ENCODE peak calls at places on chromosome 21, in seven cellular contexts. J is CD8-positive, alpha-beta T cell; R is heart right ventricle; I is endothelial cell of umbilical vein; M is fibroblast of lung; W is GM12865; K is AG04450. O is an unnamed sample.

GRCh38 chr21:15283789-15284188 is 219.0 kb upstream of the NRIP1 start:
- DNase-seq in I (no peak), R (no peak), K (no peak), M (no peak), J (no peak), W (no peak), O (peak)

GRCh38 chr21:42654179-42654912 is 925 bp downstream of the PDE9A start:
- DNase-seq in K (no peak), R (no peak), I (no peak), W (peak), J (no peak), M (no peak), O (no peak)

GRCh38 chr21:41956926-41957729 is 3.3 kb upstream of the C2CD2 start:
- DNase-seq in J (no peak), M (peak), R (no peak), K (peak), W (no peak), I (peak), O (peak)

GRCh38 chr21:41634858-41635257 is 126.9 kb upstream of the TMPRSS2 start:
- DNase-seq in J (no peak), K (no peak), R (no peak), I (no peak), W (no peak), M (peak), O (peak)

GRCh38 chr21:38955495-38955894 is 149.8 kb downstream of the ETS2 start:
- DNase-seq in R (peak), I (no peak), J (no peak), W (no peak), K (no peak), M (peak), O (peak)

GRCh38 chr21:41737656-41738324 is 29.1 kb downstream of the RIPK4 start:
- DNase-seq in J (no peak), M (no peak), K (no peak), I (no peak), W (no peak), R (no peak), O (no peak)

GRCh38 chr21:38590449-38590848 is 92.2 kb upstream of the ERG start:
- DNase-seq in M (no peak), J (no peak), K (no peak), R (no peak), W (no peak), I (no peak), O (no peak)

GRCh38 chr21:42199488-42200463 is 19.2 kb upstream of the ABCG1 start:
- DNase-seq in M (peak), I (peak), K (peak), R (no peak), J (no peak), W (peak), O (peak)

GRCh38 chr21:42651515-42652401 is 1.7 kb upstream of the PDE9A start:
- DNase-seq in W (no peak), I (no peak), M (no peak), K (no peak), J (no peak), R (no peak), O (no peak)

GRCh38 chr21:17359781-17360180 is 153.1 kb upstream of the CXADR start:
- DNase-seq in I (no peak), J (no peak), K (no peak), M (no peak), W (no peak), R (no peak), O (no peak)

GRCh38 chr21:31684918-31685317 is 25.4 kb downstream of the SOD1 start:
- DNase-seq in W (no peak), R (no peak), J (no peak), I (no peak), M (no peak), K (no peak), O (no peak)

GRCh38 chr21:31683029-31683428 is 23.5 kb downstream of the SOD1 start:
- DNase-seq in R (no peak), W (no peak), I (no peak), J (no peak), K (no peak), M (no peak), O (no peak)

GRCh38 chr21:31686272-31686913 is 26.9 kb downstream of the SOD1 start:
- DNase-seq in J (no peak), I (no peak), M (no peak), R (no peak), W (no peak), K (no peak), O (no peak)

GRCh38 chr21:31688603-31689368 is 29.3 kb downstream of the SOD1 start:
- DNase-seq in I (no peak), K (no peak), W (no peak), J (no peak), M (no peak), R (no peak), O (no peak)

GRCh38 chr21:31687108-31687507 is 27.6 kb downstream of the SOD1 start:
- DNase-seq in R (no peak), M (no peak), W (no peak), K (no peak), I (no peak), J (no peak), O (no peak)
- H3K4me3 ChIP-seq in R (no peak), M (no peak), W (no peak), K (no peak), I (no peak), J (no peak), O (no peak)

GRCh38 chr21:44454058-44454457 is 1.3 kb upstream of the LRRC3 start:
- DNase-seq in R (no peak), K (no peak), W (no peak), J (no peak), I (no peak), M (no peak), O (no peak)

GRCh38 chr21:44456207-44456914 is 1.1 kb downstream of the LRRC3 start:
- DNase-seq in R (no peak), M (no peak), K (no peak), J (no peak), W (no peak), I (peak), O (no peak)

GRCh38 chr21:44454747-44455523 is at the start of gene LRRC3:
- DNase-seq in K (no peak), J (peak), M (peak), I (peak), R (peak), W (peak), O (peak)

GRCh38 chr21:44456915-44457736 is 1.8 kb downstream of the LRRC3 start:
- DNase-seq in M (no peak), R (no peak), J (no peak), I (no peak), K (no peak), W (no peak), O (no peak)

DNA sequence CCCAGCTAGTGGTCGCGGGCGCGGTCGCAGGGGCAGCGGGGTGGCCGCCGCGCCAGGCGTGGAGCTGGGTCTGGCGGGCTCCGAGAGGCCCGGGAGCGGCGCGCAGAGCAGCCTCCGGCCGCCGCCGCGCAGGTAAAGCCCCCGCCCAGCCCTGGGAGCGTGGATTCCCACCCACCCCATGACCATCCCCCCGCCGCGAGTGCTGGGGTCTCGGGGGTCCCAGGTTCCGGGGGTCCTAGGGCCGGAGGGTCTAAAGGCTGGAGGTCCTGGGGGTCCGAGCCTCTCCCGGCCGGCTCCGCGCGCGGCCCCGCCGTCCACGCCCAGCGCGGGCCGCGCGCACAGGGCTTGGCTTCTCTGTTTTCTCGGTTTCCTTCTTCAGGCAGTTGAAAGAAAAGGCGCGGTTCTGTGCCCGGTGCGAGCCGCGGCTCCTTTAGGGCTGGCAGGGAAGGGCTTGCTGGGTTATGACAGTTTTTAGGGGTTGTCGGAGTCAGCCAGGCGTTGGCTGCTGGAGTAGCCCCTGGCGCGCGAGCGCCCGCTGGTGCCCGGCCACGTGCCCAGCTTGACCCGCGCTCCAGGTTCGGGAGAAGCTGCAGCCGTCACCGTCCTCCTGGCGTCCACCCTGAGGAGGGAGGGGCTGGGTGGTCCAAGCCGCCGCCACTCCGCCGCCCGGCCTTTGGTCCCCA is 355 bp downstream of the LRRC3 start:
- DNase-seq in J (no peak), R (no peak), I (peak), W (peak), M (peak), K (no peak), O (peak)
- TF ChIP-seq CTCF in J (no peak), R (peak), I (peak), W (peak), M (peak), K (no peak), O (no peak)

GRCh38 chr21:26070121-26070520 is 100.4 kb downstream of the APP start:
- DNase-seq in W (no peak), J (no peak), R (no peak), I (no peak), M (no peak), K (no peak), O (no peak)

GRCh38 chr21:26070822-26071425 is 99.6 kb downstream of the APP start:
- DNase-seq in R (peak), M (peak), I (peak), W (peak), J (no peak), K (no peak), O (peak)

GRCh38 chr21:26077523-26077922 is 93.0 kb downstream of the APP start:
- DNase-seq in R (no peak), W (no peak), J (no peak), K (no peak), M (peak), I (no peak), O (no peak)

GRCh38 chr21:26068776-26069175 is 101.8 kb downstream of the APP start:
- DNase-seq in M (no peak), R (no peak), I (no peak), K (no peak), W (no peak), J (no peak), O (no peak)

DNA sequence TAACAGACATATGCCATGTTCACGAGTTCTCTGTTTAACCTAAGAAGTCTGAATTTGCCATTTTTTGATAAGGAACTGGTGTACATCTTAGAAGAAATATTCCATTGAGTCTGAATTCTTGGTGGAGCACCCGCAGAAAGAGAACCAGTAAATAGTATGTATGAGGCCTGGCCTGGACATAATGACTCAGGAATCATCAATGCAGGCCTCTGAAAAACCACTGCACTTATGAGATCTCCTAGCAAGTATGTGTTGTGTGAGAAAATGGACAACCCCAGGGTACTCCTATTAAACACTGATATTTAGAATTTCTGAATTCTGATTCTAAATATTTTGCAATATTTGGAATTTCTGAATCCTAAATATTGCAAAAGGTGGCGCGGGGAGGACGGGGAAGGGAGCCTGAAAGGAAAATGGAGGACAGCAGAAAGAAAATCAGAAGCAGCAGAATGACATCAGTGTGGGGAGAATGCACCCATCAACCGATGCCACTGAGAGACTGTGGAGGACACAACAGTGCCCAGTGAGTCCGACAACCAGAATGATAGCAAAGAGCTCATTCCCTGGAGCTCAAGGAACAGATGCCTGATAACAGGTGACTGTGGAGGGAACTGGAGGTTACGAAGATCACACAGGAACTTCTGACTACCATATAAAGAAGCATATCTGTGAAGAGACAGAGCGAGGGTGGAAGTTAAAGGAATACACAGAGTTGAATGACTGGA is 97.5 kb downstream of the APP start:
- DNase-seq in J (no peak), M (peak), R (no peak), K (peak), W (no peak), I (no peak), O (peak)
- H3K4me3 ChIP-seq in J (no peak), M (no peak), R (no peak), K (no peak), W (no peak), I (no peak), O (no peak)

GRCh38 chr21:43775795-43776430 is at the start of gene CSTB:
- DNase-seq in M (peak), R (peak), J (peak), W (peak), I (peak), K (no peak), O (peak)
- TF ChIP-seq CTCF in M (no peak), R (no peak), J (no peak), W (no peak), I (no peak), K (no peak), O (no peak)

DNA sequence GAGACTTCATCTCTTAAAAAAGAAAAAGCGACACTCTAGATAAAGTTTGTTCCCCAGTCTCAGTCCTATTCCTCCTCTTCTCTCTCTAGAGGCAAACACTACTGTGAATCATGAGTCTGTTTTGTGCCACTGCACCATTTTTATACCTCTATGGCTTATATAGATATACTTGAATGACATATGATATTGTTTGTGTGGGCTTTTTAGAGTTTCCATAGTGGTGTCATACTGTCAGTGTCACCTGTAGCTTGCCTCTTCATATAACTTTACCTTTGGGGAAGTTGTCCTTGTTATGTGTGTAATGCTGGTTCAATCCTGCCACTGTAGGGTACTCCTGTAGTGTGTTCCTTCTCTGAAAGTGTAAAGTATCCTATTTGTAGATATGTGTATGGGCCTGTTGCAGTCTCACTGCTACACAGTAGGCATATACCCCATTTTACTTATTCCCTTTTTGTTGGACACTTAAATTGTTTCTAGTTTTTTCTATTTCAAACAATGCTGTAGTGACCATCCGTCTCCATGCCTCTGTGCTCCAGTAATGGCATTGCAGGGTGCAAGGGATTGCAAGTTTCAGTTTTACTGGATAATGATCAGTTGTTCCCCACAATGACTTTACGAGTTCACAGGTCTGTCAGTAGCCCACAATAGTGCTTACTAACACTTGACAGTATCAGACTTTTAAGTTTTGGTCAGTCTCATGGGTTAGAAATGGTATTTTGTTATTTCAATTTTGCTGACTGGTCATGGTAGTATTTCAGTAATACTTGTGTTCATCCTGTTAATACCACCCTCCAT is 2.7 kb downstream of the PRMT2 start:
- DNase-seq in R (no peak), W (peak), K (no peak), I (peak), J (no peak), M (no peak), O (no peak)
- H3K4me3 ChIP-seq in R (no peak), W (no peak), K (peak), I (peak), J (peak), M (peak), O (peak)

GRCh38 chr21:33308586-33309490 is 15.9 kb upstream of the IFNAR1 start:
- DNase-seq in I (no peak), J (no peak), R (no peak), M (peak), W (peak), K (no peak), O (peak)
- TF ChIP-seq CTCF in I (no peak), J (no peak), R (no peak), M (peak), W (peak), K (no peak), O (no peak)

DNA sequence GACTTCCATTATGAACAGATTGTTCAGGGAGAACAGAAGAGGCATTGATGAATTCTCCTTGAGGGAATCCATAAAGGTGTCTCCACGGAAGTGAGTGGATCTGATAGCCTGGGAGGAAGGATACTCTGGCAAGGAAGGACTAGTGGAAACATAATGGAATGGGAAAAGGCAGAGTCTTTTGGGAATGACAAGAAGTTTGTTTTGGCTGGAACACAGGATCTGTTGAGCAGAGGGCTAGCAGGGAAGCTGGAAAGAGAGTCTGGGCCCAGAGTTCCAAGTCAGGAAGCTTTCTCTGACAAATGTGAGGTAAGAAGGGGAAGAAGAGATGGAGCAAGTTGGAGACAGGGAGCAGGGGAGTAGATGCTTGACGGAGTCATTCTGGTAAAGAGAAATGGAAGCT is 8.1 kb downstream of the ADAMTS5 start:
- DNase-seq in J (no peak), I (no peak), W (no peak), M (no peak), R (peak), K (no peak), O (no peak)
- H3K4me3 ChIP-seq in J (no peak), I (no peak), W (no peak), M (no peak), R (no peak), K (no peak), O (no peak)

GRCh38 chr21:35048706-35049617 is at the start of gene RUNX1:
- DNase-seq in R (peak), M (peak), K (no peak), I (peak), W (peak), J (peak), O (peak)
- TF ChIP-seq CTCF in R (no peak), M (no peak), K (peak), I (no peak), W (no peak), J (peak), O (no peak)

GRCh38 chr21:34076835-34077234 is 3.5 kb downstream of the MRPS6 start:
- DNase-seq in R (no peak), J (no peak), K (no peak), M (no peak), I (no peak), W (no peak), O (no peak)

GRCh38 chr21:34075760-34076159 is 2.4 kb downstream of the MRPS6 start:
- DNase-seq in I (no peak), M (peak), K (no peak), J (no peak), R (no peak), W (no peak), O (no peak)

GRCh38 chr21:34078915-34079314 is 5.5 kb downstream of the MRPS6 start:
- DNase-seq in M (no peak), W (no peak), I (no peak), J (no peak), R (no peak), K (no peak), O (no peak)

GRCh38 chr21:34080693-34081092 is 7.3 kb downstream of the MRPS6 start:
- DNase-seq in J (no peak), I (peak), M (no peak), K (no peak), W (no peak), R (no peak), O (no peak)

DNA sequence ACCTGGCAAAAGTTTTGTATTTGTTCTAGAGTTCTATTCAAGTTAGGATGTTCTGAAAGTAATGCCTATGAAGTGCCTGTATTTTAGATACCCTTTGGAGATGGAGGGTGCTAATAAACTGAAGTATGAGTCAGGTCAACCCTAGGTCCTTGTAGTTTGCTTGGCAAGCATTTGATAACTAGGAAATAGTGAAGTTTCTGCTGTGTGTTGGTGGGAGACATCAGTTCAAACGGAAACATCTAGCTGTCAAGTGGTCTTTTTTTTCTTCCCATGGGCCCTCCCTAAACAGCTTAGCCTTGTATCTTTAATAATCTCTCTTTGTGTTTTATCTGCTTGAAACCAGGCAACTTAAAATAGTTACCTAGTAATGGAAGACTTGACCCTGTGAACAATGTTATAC is 4.5 kb downstream of the MRPS6 start:
- DNase-seq in M (no peak), I (no peak), J (no peak), W (no peak), K (no peak), R (no peak), O (no peak)
- H3K4me3 ChIP-seq in M (no peak), I (no peak), J (peak), W (no peak), K (no peak), R (no peak), O (no peak)

GRCh38 chr21:36218691-36219090 is 62.1 kb downstream of the DOP1B start:
- DNase-seq in K (no peak), M (no peak), I (no peak), W (no peak), R (no peak), J (no peak), O (no peak)
- TF ChIP-seq CTCF in K (no peak), M (no peak), I (no peak), W (no peak), R (no peak), J (no peak), O (no peak)

O was measured in foreskin fibroblast.